ENCODE peak calls at places on chromosome 17, in ten cellular contexts. D is cardiac muscle cell, Y is colonic mucosa, A is heart left ventricle, U is uterus, T is stomach, L is SJCRH30, M is thoracic aorta, O is left lung, H is adrenal gland. E is an unnamed sample.

GRCh38 chr17:62998665-62999393 is 32.8 kb downstream of the TANC2 start:
- DNase-seq in D (no peak), Y (no peak), A (no peak), U (no peak), T (no peak), L (no peak), M (no peak), O (no peak), H (no peak), E (no peak)

GRCh38 chr17:66968916-66969315 is 4.4 kb downstream of the CACNG4 start:
- DNase-seq in D (no peak), Y (no peak), A (no peak), U (no peak), T (no peak), L (no peak), M (no peak), O (no peak), H (no peak), E (no peak)

GRCh38 chr17:73998246-73999220 is 204.9 kb upstream of the RPL38 start:
- DNase-seq in D (peak; percentile 65), Y (peak; percentile 79), A (no peak), U (peak; percentile 17), T (peak; percentile 70), L (peak; percentile 64), M (no peak), O (peak; percentile 39), H (peak; percentile 7), E (peak; percentile 67)

GRCh38 chr17:7838291-7839075 is 4.5 kb downstream of the KDM6B start:
- DNase-seq in D (peak; percentile 70), Y (peak; percentile 69), A (no peak), U (no peak), T (no peak), L (peak; percentile 80), M (no peak), O (peak; percentile 55), H (peak; percentile 58), E (peak; percentile 72)

GRCh38 chr17:72609501-72609900 is 483.0 kb downstream of the SLC39A11 start:
- DNase-seq in D (no peak), Y (peak; percentile 74), A (no peak), U (no peak), T (peak; percentile 42), L (no peak), M (no peak), O (no peak), H (no peak), E (peak; percentile 79)

GRCh38 chr17:77462101-77462500 is 321.3 kb downstream of the SEC14L1 start:
- DNase-seq in D (no peak), Y (no peak), A (no peak), U (no peak), T (no peak), L (no peak), M (no peak), O (no peak), H (peak; percentile 44), E (no peak)

GRCh38 chr17:81494984-81495383 is 17.6 kb downstream of the ACTG1 start:
- DNase-seq in D (no peak), Y (no peak), A (no peak), U (no peak), T (no peak), L (peak; percentile 61), M (no peak), O (no peak), H (no peak), E (no peak)

GRCh38 chr17:29124135-29124930 is 55.9 kb downstream of the MYO18A start:
- DNase-seq in D (peak; percentile 74), Y (peak; percentile 42), A (no peak), U (peak; percentile 42), T (peak; percentile 55), L (peak; percentile 91), M (no peak), O (no peak), H (peak; percentile 75), E (peak; percentile 76)

GRCh38 chr17:17701112-17701511 is 19.9 kb downstream of the RAI1 start:
- DNase-seq in D (no peak), Y (no peak), A (no peak), U (no peak), T (no peak), L (no peak), M (no peak), O (no peak), H (no peak), E (no peak)

GRCh38 chr17:17698869-17699351 is 17.7 kb downstream of the RAI1 start:
- DNase-seq in D (peak; percentile 64), Y (no peak), A (no peak), U (peak; percentile 59), T (no peak), L (no peak), M (no peak), O (no peak), H (peak; percentile 65), E (no peak)

GRCh38 chr17:17702370-17702769 is 21.1 kb downstream of the RAI1 start:
- DNase-seq in D (no peak), Y (no peak), A (no peak), U (no peak), T (no peak), L (no peak), M (no peak), O (no peak), H (peak; percentile 43), E (no peak)

GRCh38 chr17:17701658-17702057 is 20.4 kb downstream of the RAI1 start:
- DNase-seq in D (no peak), Y (no peak), A (no peak), U (no peak), T (no peak), L (no peak), M (no peak), O (no peak), H (no peak), E (no peak)

GRCh38 chr17:17700251-17700969 is 19.2 kb downstream of the RAI1 start:
- DNase-seq in D (peak; percentile 50), Y (peak; percentile 73), A (no peak), U (no peak), T (peak; percentile 47), L (no peak), M (no peak), O (no peak), H (peak; percentile 51), E (peak; percentile 38)
- H3K4me1 ChIP-seq in D (peaks cover 21% of the 10 kb centered on the region), Y (peaks cover 27% of the 10 kb centered on the region), A (peaks cover 50% of the 10 kb centered on the region), U (peaks cover 33% of the 10 kb centered on the region), T (peaks cover 75% of the 10 kb centered on the region), L (peaks cover 16% of the 10 kb centered on the region), M (peaks cover 52% of the 10 kb centered on the region), O (peaks cover 65% of the 10 kb centered on the region), H (peaks cover 83% of the 10 kb centered on the region), E (no peaks in the 10 kb centered on the region)

GRCh38 chr17:83194189-83194565 is 114.8 kb downstream of the METRNL start:
- DNase-seq in D (no peak), Y (no peak), A (peak; percentile 15), U (peak; percentile 11), T (no peak), L (no peak), M (no peak), O (peak; percentile 32), H (no peak), E (no peak)

GRCh38 chr17:83194761-83195329 is 115.4 kb downstream of the METRNL start:
- DNase-seq in D (no peak), Y (no peak), A (peak; percentile 23), U (no peak), T (no peak), L (no peak), M (no peak), O (peak; percentile 34), H (no peak), E (no peak)

GRCh38 chr17:83196088-83196765 is 116.8 kb downstream of the METRNL start:
- DNase-seq in D (no peak), Y (no peak), A (peak; percentile 26), U (no peak), T (no peak), L (peak; percentile 48), M (no peak), O (peak; percentile 27), H (no peak), E (no peak)

GRCh38 chr17:83196973-83197880 is 117.8 kb downstream of the METRNL start:
- DNase-seq in D (no peak), Y (no peak), A (peak; percentile 25), U (no peak), T (no peak), L (no peak), M (peak; percentile 1), O (peak; percentile 26), H (no peak), E (no peak)

GRCh38 chr17:83195330-83196087 is 116.1 kb downstream of the METRNL start:
- DNase-seq in D (no peak), Y (no peak), A (peak; percentile 50), U (peak; percentile 36), T (peak; percentile 77), L (no peak), M (peak; percentile 40), O (peak; percentile 32), H (no peak), E (no peak)
- H3K9me3 ChIP-seq in D (no peaks in the 10 kb centered on the region), Y (no peaks in the 10 kb centered on the region), A (no peaks in the 10 kb centered on the region), U (no peaks in the 10 kb centered on the region), T (no peaks in the 10 kb centered on the region), L (no peaks in the 10 kb centered on the region), M (no peaks in the 10 kb centered on the region), O (no peaks in the 10 kb centered on the region), H (no peaks in the 10 kb centered on the region), E (no peaks in the 10 kb centered on the region)

DNA sequence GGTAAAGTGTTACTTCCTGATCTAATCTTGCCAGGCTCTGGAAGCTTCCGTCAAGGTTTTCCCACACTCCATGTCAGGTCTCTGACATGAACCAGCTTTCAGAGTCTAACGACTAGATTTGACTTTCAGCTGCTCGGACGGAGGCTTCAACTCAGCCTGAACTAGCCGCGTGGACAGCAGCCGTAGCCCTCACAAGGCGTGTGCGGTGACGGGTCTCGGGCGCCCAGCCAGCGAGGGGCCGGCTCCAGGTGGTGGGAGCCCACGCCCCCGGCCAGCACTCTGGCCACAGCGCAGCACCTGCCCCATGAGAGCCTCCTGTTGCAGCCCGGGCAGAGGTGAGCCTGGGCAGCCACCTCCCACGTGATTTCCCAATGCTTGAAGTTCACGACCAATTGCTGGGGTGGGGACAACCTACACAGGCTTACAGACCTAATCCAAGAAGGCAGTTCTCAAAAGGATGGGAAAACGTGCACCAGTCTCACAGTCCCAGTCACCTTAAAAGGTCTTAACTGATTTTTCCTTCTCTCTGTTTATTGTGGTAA is 45.5 kb downstream of the TBC1D16 start:
- DNase-seq in D (peak; percentile 48), Y (peak; percentile 64), A (no peak), U (no peak), T (no peak), L (no peak), M (no peak), O (no peak), H (no peak), E (peak; percentile 86)
- H3K4me1 ChIP-seq in D (peaks cover 33% of the 10 kb centered on the region), Y (peaks cover 48% of the 10 kb centered on the region), A (peaks cover 28% of the 10 kb centered on the region), U (peaks cover 26% of the 10 kb centered on the region), T (peaks cover 89% of the 10 kb centered on the region), L (peaks cover 32% of the 10 kb centered on the region), M (peaks cover 17% of the 10 kb centered on the region), O (peaks cover 32% of the 10 kb centered on the region), H (peaks cover 56% of the 10 kb centered on the region), E (peaks cover 17% of the 10 kb centered on the region)

GRCh38 chr17:22717211-22717610 is 1024.9 kb downstream of the KCNJ18 start:
- DNase-seq in D (no peak), Y (no peak), A (no peak), U (no peak), T (no peak), L (no peak), M (no peak), O (no peak), H (no peak), E (no peak)

DNA sequence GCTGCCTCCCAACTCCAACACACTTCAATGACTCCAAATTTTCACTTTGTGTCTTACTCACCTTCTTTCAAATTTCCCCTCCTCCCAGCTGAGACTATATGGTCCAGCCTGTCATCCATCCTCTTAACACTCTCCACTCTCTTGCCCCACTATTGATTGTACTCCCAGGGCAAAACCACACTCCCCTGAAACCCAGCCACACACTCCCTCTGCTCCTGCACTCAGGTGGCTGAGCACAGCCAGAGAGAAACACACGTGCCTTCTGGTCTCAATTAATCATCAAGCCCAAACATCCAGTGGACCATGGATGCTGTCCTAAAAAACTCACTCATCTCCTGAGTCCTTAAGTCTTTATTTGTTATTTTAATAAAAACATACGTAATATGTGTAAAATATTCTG is 1026.4 kb downstream of the KCNJ18 start:
- DNase-seq in D (no peak), Y (no peak), A (no peak), U (no peak), T (no peak), L (no peak), M (no peak), O (no peak), H (no peak), E (no peak)
- H3K9me3 ChIP-seq in D (no peaks in the 10 kb centered on the region), Y (no peaks in the 10 kb centered on the region), A (peaks cover 22% of the 10 kb centered on the region), U (no peaks in the 10 kb centered on the region), T (peaks cover 68% of the 10 kb centered on the region), L (peaks cover 1% of the 10 kb centered on the region), M (peaks cover 3% of the 10 kb centered on the region), O (peaks cover 79% of the 10 kb centered on the region), H (no peaks in the 10 kb centered on the region), E (peaks cover 6% of the 10 kb centered on the region)

E was measured in small intestine.